ENCODE peak calls at places on chromosomes 12 and 14, in seven cellular contexts. U, S, C, H, B, J and T are unnamed samples.

GRCh38 chr12:104147346-104147745 is 9.3 kb upstream of the NFYB start:
- DNase-seq in U (no peak), S (no peak), C (no peak), H (peak; percentile 59), B (no peak), J (no peak), T (no peak)

GRCh38 chr14:68649461-68650189 is 143.2 kb downstream of the ZFP36L1 start:
- DNase-seq in U (no peak), S (no peak), C (no peak), H (no peak), B (no peak), J (no peak), T (no peak)

GRCh38 chr14:32049361-32050103 is 27.6 kb upstream of the ARHGAP5 start:
- DNase-seq in U (no peak), S (no peak), C (no peak), H (no peak), B (no peak), J (no peak), T (no peak)

GRCh38 chr12:86801439-86801838 is 545.2 kb upstream of the MGAT4C start:
- DNase-seq in U (no peak), S (no peak), C (no peak), H (no peak), B (no peak), J (no peak), T (no peak)

GRCh38 chr14:102481791-102482238 is 27.8 kb downstream of the ANKRD9 start:
- DNase-seq in U (no peak), S (no peak), C (peak; percentile 44), H (no peak), B (no peak), J (no peak), T (no peak)

GRCh38 chr14:91284146-91284790 is 39.8 kb upstream of the GPR68 start:
- DNase-seq in U (no peak), S (no peak), C (no peak), H (no peak), B (no peak), J (no peak), T (peak; percentile 62)

GRCh38 chr14:102591372-102591943 is 991 bp upstream of the RCOR1 start:
- DNase-seq in U (peak; percentile 40), S (peak; percentile 47), C (no peak), H (peak; percentile 88), B (peak; percentile 52), J (peak; percentile 55), T (peak; percentile 37)

GRCh38 chr12:12883369-12884001 is 7.9 kb upstream of the GPRC5A start:
- DNase-seq in U (peak; percentile 21), S (no peak), C (peak; percentile 31), H (no peak), B (no peak), J (no peak), T (no peak)

GRCh38 chr12:45726594-45727300 is 2.8 kb upstream of the ARID2 start:
- DNase-seq in U (peak; percentile 50), S (peak; percentile 53), C (peak; percentile 33), H (peak; percentile 92), B (peak; percentile 62), J (peak; percentile 39), T (peak; percentile 65)

GRCh38 chr14:25381498-25381897 is 331.6 kb upstream of the STXBP6 start:
- DNase-seq in U (no peak), S (no peak), C (no peak), H (no peak), B (no peak), J (no peak), T (no peak)

GRCh38 chr12:127381043-127381668 is 885.8 kb upstream of the TMEM132C start:
- DNase-seq in U (peak; percentile 81), S (no peak), C (peak; percentile 30), H (peak; percentile 91), B (peak; percentile 21), J (no peak), T (peak; percentile 44)

GRCh38 chr12:19971396-19971802 is 396.9 kb upstream of the PDE3A start:
- DNase-seq in U (no peak), S (no peak), C (peak; percentile 15), H (no peak), B (no peak), J (no peak), T (no peak)

GRCh38 chr12:90253674-90254181 is 545.1 kb upstream of the ATP2B1 start:
- DNase-seq in U (no peak), S (peak; percentile 69), C (no peak), H (no peak), B (peak; percentile 75), J (peak; percentile 90), T (peak; percentile 11)

GRCh38 chr12:63129927-63130326 is 21.1 kb downstream of the AVPR1A start:
- DNase-seq in U (peak; percentile 60), S (no peak), C (no peak), H (no peak), B (no peak), J (no peak), T (no peak)

GRCh38 chr14:82602794-82603193 is 1069.1 kb upstream of the SEL1L start:
- DNase-seq in U (no peak), S (no peak), C (no peak), H (no peak), B (no peak), J (no peak), T (no peak)

GRCh38 chr12:96294831-96295230 is 100.7 kb downstream of the ELK3 start:
- DNase-seq in U (no peak), S (no peak), C (no peak), H (no peak), B (no peak), J (no peak), T (no peak)

GRCh38 chr12:92403210-92404175 is 257.8 kb upstream of the BTG1 start:
- DNase-seq in U (peak; percentile 79), S (no peak), C (no peak), H (no peak), B (peak; percentile 36), J (peak; percentile 73), T (no peak)

GRCh38 chr12:93453633-93454032 is 11.9 kb upstream of the UBE2N start:
- DNase-seq in U (no peak), S (no peak), C (no peak), H (no peak), B (no peak), J (no peak), T (no peak)

GRCh38 chr12:116853507-116853906 is 27.7 kb downstream of the HRK start:
- DNase-seq in U (no peak), S (no peak), C (no peak), H (no peak), B (no peak), J (no peak), T (no peak)

GRCh38 chr12:19998968-19999792 is 369.2 kb upstream of the PDE3A start:
- DNase-seq in U (no peak), S (no peak), C (peak; percentile 24), H (no peak), B (no peak), J (no peak), T (no peak)

GRCh38 chr12:52949413-52950331 is 754 bp downstream of the KRT18 start:
- DNase-seq in U (peak; percentile 88), S (no peak), C (peak; percentile 87), H (no peak), B (peak; percentile 85), J (no peak), T (peak; percentile 82)

GRCh38 chr14:56886471-56887062 is 76.3 kb upstream of the OTX2 start:
- DNase-seq in U (no peak), S (no peak), C (no peak), H (no peak), B (no peak), J (no peak), T (no peak)

GRCh38 chr12:52139579-52140062 is 52.2 kb downstream of the KRT80 start:
- DNase-seq in U (peak; percentile 64), S (no peak), C (peak; percentile 90), H (no peak), B (peak; percentile 56), J (no peak), T (peak; percentile 70)

GRCh38 chr14:100535287-100536131 is 51.7 kb downstream of the BEGAIN start:
- DNase-seq in U (no peak), S (no peak), C (no peak), H (peak; percentile 44), B (peak; percentile 4), J (no peak), T (peak; percentile 1)

GRCh38 chr12:32183646-32184045 is 77.0 kb downstream of the BICD1 start:
- DNase-seq in U (no peak), S (no peak), C (no peak), H (no peak), B (no peak), J (no peak), T (no peak)

GRCh38 chr12:6222009-6222702 is 22.0 kb downstream of the CD9 start:
- DNase-seq in U (no peak), S (no peak), C (no peak), H (no peak), B (no peak), J (no peak), T (peak; percentile 74)
- TF ChIP-seq POLR2A in U (no peak), S (no peak), C (no peak), H (no peak), B (no peak), J (no peak), T (no peak)

DNA sequence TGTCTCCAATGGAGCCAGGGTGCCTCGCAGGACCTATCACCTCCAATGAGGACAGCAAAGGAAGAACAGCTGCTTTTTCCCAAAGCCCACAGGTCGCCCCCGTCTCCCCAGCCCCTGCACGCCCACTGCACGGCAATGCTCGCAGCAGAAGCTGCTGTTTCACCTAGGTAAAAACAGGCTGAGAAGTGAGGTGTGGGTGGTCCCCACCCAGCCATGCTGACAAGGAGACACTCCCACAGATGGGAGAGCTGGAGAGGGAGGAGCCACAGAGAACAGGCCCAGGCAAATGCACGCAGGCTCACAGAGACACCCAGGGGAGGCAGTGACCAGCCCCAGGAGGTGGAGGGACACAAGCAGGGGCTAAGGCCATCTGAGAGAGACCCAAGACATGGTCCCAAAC is 10.4 kb downstream of the CFAP73 start:
- DNase-seq in U (no peak), S (no peak), C (no peak), H (no peak), B (no peak), J (no peak), T (no peak)
- TF ChIP-seq POLR2A in U (no peak), S (no peak), C (no peak), H (no peak), B (no peak), J (no peak), T (no peak)

GRCh38 chr12:7935464-7935772 is 569 bp downstream of the SLC2A3 start:
- DNase-seq in U (no peak), S (no peak), C (no peak), H (no peak), B (no peak), J (no peak), T (no peak)

GRCh38 chr12:7934560-7935463 is 1.2 kb downstream of the SLC2A3 start:
- DNase-seq in U (no peak), S (no peak), C (no peak), H (peak; percentile 63), B (no peak), J (peak; percentile 30), T (no peak)

GRCh38 chr12:7937867-7938506 is 2.0 kb upstream of the SLC2A3 start:
- DNase-seq in U (peak; percentile 53), S (no peak), C (peak; percentile 55), H (no peak), B (no peak), J (no peak), T (no peak)

GRCh38 chr12:7934153-7934552 is 1.8 kb downstream of the SLC2A3 start:
- DNase-seq in U (peak; percentile 20), S (no peak), C (no peak), H (no peak), B (no peak), J (peak; percentile 27), T (no peak)

GRCh38 chr12:7935773-7936581 is at the start of gene SLC2A3:
- DNase-seq in U (peak; percentile 89), S (peak; percentile 90), C (peak; percentile 38), H (no peak), B (peak; percentile 53), J (peak; percentile 65), T (no peak)
- TF ChIP-seq POLR2A in U (peak; percentile 94), S (peak; percentile 87), C (peak; percentile 30), H (peak; percentile 87), B (peak; percentile 80), J (peak; percentile 55), T (peak; percentile 70)

GRCh38 chr14:55026793-55027560 is at the start of the genes SOCS4 and WDHD1:
- DNase-seq in U (peak; percentile 92), S (peak; percentile 86), C (peak; percentile 81), H (peak; percentile 100), B (peak; percentile 97), J (peak; percentile 91), T (peak; percentile 95)
- TF ChIP-seq POLR2A in U (peak; percentile 91), S (peak; percentile 74), C (peak; percentile 75), H (peak; percentile 82), B (peak; percentile 92), J (peak; percentile 69), T (no peak)